ENCODE peak calls at places on chromosomes 11 and 22, in eight cellular contexts. A is tibial nerve; O is lower lobe of right lung; P is Peyer's patch; J is CD8-positive, alpha-beta T cell; G is fibroblast of lung; U is tibial artery; Z is GM23338. K is an unnamed sample.

GRCh38 chr11:97683733-97684132 is 1293.9 kb downstream of the JRKL start:
- DNase-seq in J (no peak), O (no peak), A (no peak), Z (peak; percentile 83), G (no peak), U (no peak), P (no peak), K (no peak)

GRCh38 chr11:102886999-102887398 is 12.2 kb upstream of the MMP12 start:
- DNase-seq in G (peak; percentile 30), P (no peak), J (no peak), Z (no peak), O (no peak), A (peak; percentile 7), U (no peak), K (no peak)

GRCh38 chr22:49013707-49014106 is 814.0 kb downstream of the BRD1 start:
- DNase-seq in O (no peak), A (no peak), P (no peak), U (peak; percentile 7), J (no peak), G (no peak), Z (no peak), K (no peak)

GRCh38 chr11:98507208-98507607 is 513.5 kb upstream of the CNTN5 start:
- DNase-seq in U (no peak), O (no peak), J (no peak), P (no peak), Z (no peak), A (no peak), G (no peak), K (no peak)

GRCh38 chr11:83629775-83630174 is 343.6 kb upstream of the CCDC90B start:
- DNase-seq in P (no peak), A (no peak), O (no peak), J (no peak), G (no peak), U (no peak), Z (no peak), K (no peak)

GRCh38 chr11:108732395-108732794 is 67.5 kb downstream of the DDX10 start:
- DNase-seq in A (no peak), G (no peak), Z (peak; percentile 8), P (no peak), U (no peak), O (no peak), J (no peak), K (no peak)

GRCh38 chr11:73914284-73914683 is 36.5 kb upstream of the DNAJB13 start:
- DNase-seq in G (no peak), Z (no peak), O (no peak), P (peak; percentile 59), U (no peak), J (no peak), A (no peak), K (no peak)

GRCh38 chr22:43823911-43824665 is 12.0 kb upstream of the EFCAB6 start:
- DNase-seq in P (peak; percentile 34), Z (no peak), A (no peak), O (no peak), G (no peak), J (no peak), U (no peak), K (no peak)

GRCh38 chr22:43838161-43838560 is 24.2 kb downstream of the SULT4A1 start:
- DNase-seq in Z (no peak), P (no peak), U (no peak), G (no peak), J (no peak), A (no peak), O (no peak), K (no peak)

GRCh38 chr11:47488111-47488510 is 39.2 kb upstream of the RAPSN start:
- DNase-seq in Z (no peak), G (no peak), O (no peak), J (no peak), U (no peak), A (no peak), P (no peak), K (no peak)

GRCh38 chr11:45144126-45145082 is 2.0 kb upstream of the PRDM11 start:
- DNase-seq in A (no peak), G (no peak), Z (no peak), J (no peak), P (peak; percentile 40), O (no peak), U (no peak), K (no peak)

GRCh38 chr11:110431212-110432073 is 1.7 kb downstream of the FDX1 start:
- DNase-seq in G (peak; percentile 19), U (no peak), J (no peak), P (no peak), A (no peak), O (no peak), Z (no peak), K (no peak)

GRCh38 chr11:14414470-14415461 is 55.8 kb upstream of the RRAS2 start:
- DNase-seq in P (no peak), J (peak; percentile 88), U (no peak), G (peak; percentile 65), A (no peak), O (no peak), Z (peak; percentile 37), K (no peak)

GRCh38 chr11:6629892-6630631 is 10.8 kb upstream of the TPP1 start:
- DNase-seq in A (no peak), Z (peak; percentile 87), O (no peak), U (no peak), J (no peak), G (no peak), P (no peak), K (no peak)
- H3K36me3 ChIP-seq in A (peaks cover 61% of the 10 kb centered on the region), Z (no peaks in the 10 kb centered on the region), O (peaks cover 72% of the 10 kb centered on the region), U (peaks cover 23% of the 10 kb centered on the region), J (peaks cover 5% of the 10 kb centered on the region), G (no peaks in the 10 kb centered on the region), P (no peaks in the 10 kb centered on the region), K (no peaks in the 10 kb centered on the region)

DNA sequence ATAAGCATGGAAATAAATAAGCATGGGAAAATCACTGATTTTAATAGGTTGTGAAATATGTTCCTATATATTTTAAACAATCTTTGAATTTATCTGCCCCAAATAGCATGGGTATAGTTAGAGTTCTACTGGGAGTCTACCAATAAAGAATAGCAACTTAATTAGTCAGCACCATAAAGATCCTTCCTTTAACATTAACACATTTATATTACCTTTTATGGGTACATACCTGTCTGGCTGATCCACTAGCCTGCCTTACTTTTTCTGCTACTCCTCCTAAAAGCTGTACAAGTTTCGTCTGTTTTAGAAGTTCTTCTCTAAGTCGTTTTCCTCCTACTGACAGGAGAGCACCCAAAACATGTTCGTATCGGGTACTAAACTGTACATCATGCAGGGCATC is 39.8 kb upstream of the RPS13 start:
- DNase-seq in J (no peak), U (no peak), A (no peak), Z (no peak), G (no peak), P (no peak), O (no peak), K (no peak)
- H3K36me3 ChIP-seq in J (peaks cover 8% of the 10 kb centered on the region), U (peaks cover 35% of the 10 kb centered on the region), A (peaks cover 89% of the 10 kb centered on the region), Z (peaks cover 66% of the 10 kb centered on the region), G (peaks cover 1% of the 10 kb centered on the region), P (no peaks in the 10 kb centered on the region), O (peaks cover 95% of the 10 kb centered on the region), K (peaks cover 74% of the 10 kb centered on the region)

GRCh38 chr22:31262369-31263133 is 29.7 kb downstream of the PIK3IP1 start:
- DNase-seq in A (no peak), O (no peak), Z (no peak), U (no peak), G (no peak), P (no peak), J (no peak), K (no peak)

GRCh38 chr22:31263896-31264295 is 28.4 kb downstream of the PIK3IP1 start:
- DNase-seq in U (no peak), J (no peak), G (no peak), A (no peak), P (no peak), Z (no peak), O (no peak), K (no peak)

GRCh38 chr22:31259798-31260473 is 32.4 kb downstream of the PIK3IP1 start:
- DNase-seq in U (no peak), A (no peak), O (no peak), G (no peak), P (no peak), J (no peak), Z (no peak), K (no peak)

GRCh38 chr22:31260474-31260856 is 31.8 kb downstream of the PIK3IP1 start:
- DNase-seq in G (no peak), P (no peak), J (no peak), U (no peak), O (no peak), Z (no peak), A (no peak), K (no peak)
- H3K36me3 ChIP-seq in G (peaks cover 11% of the 10 kb centered on the region), P (no peaks in the 10 kb centered on the region), J (peaks cover 27% of the 10 kb centered on the region), U (peaks cover 41% of the 10 kb centered on the region), O (peaks cover 75% of the 10 kb centered on the region), Z (peaks cover 14% of the 10 kb centered on the region), A (peaks cover 71% of the 10 kb centered on the region), K (peaks cover 84% of the 10 kb centered on the region)

DNA sequence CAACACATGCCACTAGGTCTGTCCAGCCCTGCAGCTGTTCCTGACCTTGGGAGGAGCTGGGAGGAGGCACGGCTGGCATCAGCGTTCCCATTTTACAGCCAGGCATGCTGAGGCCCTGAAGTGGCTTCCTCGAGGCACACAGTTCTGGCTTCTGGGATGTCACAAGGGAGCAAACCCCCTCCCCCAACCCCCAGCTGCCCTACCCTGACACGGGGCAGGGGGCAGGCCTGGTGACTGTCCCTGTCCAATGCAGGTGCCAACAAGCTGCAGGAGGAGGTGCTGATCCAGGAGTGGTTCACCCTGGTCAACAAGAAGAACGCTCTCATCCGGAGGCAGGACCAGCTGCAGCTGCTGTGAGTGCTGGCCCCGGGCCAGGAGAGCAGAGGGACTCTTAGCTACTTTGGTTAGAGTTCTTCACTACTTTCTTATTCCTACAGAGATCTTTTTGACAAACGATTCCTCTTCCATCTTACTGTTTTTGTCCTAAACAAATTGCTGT is 5.3 kb downstream of the KCNK7 start:
- DNase-seq in Z (no peak), U (no peak), G (no peak), P (no peak), J (no peak), O (no peak), A (no peak), K (no peak)
- H3K36me3 ChIP-seq in Z (no peaks in the 10 kb centered on the region), U (peaks cover 39% of the 10 kb centered on the region), G (peaks cover 14% of the 10 kb centered on the region), P (no peaks in the 10 kb centered on the region), J (peaks cover 7% of the 10 kb centered on the region), O (peaks cover 51% of the 10 kb centered on the region), A (peaks cover 46% of the 10 kb centered on the region), K (peaks cover 29% of the 10 kb centered on the region)

DNA sequence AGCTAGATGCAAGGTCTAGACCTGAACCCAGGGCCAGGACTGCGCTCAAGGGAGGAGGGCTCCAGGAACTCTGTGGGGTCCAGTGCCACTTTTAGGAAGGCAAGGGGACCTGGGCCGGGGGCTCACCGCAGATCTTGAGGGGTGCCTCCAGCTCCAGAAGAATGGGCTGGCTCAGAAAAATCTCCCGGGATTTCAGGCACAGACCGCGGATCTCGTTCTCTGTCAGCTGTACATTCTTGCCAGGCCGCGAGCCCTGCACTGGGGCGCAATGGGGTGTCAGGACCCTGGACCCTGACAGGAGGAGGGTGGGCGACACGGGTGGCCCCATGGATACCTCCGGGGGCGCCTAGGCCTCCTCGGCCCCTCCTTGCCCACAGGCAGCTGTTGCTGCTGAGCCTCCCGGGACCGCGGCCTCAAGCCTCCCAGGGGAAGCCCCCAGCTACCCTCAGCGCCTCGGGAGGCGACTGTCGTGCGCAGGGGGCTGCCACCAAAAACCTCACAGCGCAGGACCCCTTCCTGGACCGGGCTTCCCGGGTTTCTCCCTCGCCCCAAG is 640 bp downstream of the PPP1CA start:
- DNase-seq in Z (no peak), P (peak; percentile 49), J (peak; percentile 49), G (no peak), U (no peak), A (no peak), O (no peak), K (no peak)
- H3K36me3 ChIP-seq in Z (no peaks in the 10 kb centered on the region), P (no peaks in the 10 kb centered on the region), J (peaks cover 33% of the 10 kb centered on the region), G (peaks cover 20% of the 10 kb centered on the region), U (peaks cover 21% of the 10 kb centered on the region), A (peaks cover 45% of the 10 kb centered on the region), O (peaks cover 46% of the 10 kb centered on the region), K (peaks cover 41% of the 10 kb centered on the region)

GRCh38 chr22:31739795-31740201 is 10.1 kb downstream of the PRR14L start:
- DNase-seq in U (no peak), Z (no peak), J (no peak), G (no peak), P (peak; percentile 38), A (no peak), O (no peak), K (no peak)
- H3K36me3 ChIP-seq in U (no peaks in the 10 kb centered on the region), Z (peaks cover 10% of the 10 kb centered on the region), J (peaks cover 6% of the 10 kb centered on the region), G (no peaks in the 10 kb centered on the region), P (no peaks in the 10 kb centered on the region), A (peaks cover 34% of the 10 kb centered on the region), O (peaks cover 50% of the 10 kb centered on the region), K (peaks cover 62% of the 10 kb centered on the region)